ENCODE peak calls at places on chromosomes 12 and 14, in four cellular contexts. One of them, this sample, is unnamed.

GRCh38 chr14:62179367-62180018 is 417.3 kb downstream of the SNAPC1 start:
- DNase-seq in GM12865: peak
- DNase-seq in AG09309: peak
- DNase-seq in body of pancreas: peak
- DNase-seq in this sample: no peak

GRCh38 chr14:102885686-102886447 is 36.6 kb upstream of the AMN start:
- DNase-seq in GM12865: no peak
- DNase-seq in AG09309: no peak
- DNase-seq in body of pancreas: no peak
- DNase-seq in this sample: no peak

GRCh38 chr12:114311966-114312365 is 94.0 kb downstream of the TBX5 start:
- DNase-seq in GM12865: no peak
- DNase-seq in AG09309: peak
- DNase-seq in body of pancreas: no peak
- DNase-seq in this sample: no peak

GRCh38 chr12:101441835-101442234 is 33.3 kb upstream of the SPIC start:
- DNase-seq in GM12865: no peak
- DNase-seq in AG09309: no peak
- DNase-seq in body of pancreas: no peak
- DNase-seq in this sample: no peak

GRCh38 chr14:68249534-68250517 is 430.2 kb downstream of the RAD51B start:
- DNase-seq in GM12865: no peak
- DNase-seq in AG09309: no peak
- DNase-seq in body of pancreas: no peak
- DNase-seq in this sample: no peak

GRCh38 chr12:104964167-104964566 is 6.1 kb upstream of the SLC41A2 start:
- DNase-seq in GM12865: no peak
- DNase-seq in AG09309: no peak
- DNase-seq in body of pancreas: no peak
- DNase-seq in this sample: no peak

GRCh38 chr12:12294215-12295005 is 27.6 kb upstream of the LRP6 start:
- DNase-seq in GM12865: no peak
- DNase-seq in AG09309: no peak
- DNase-seq in body of pancreas: peak
- DNase-seq in this sample: no peak

GRCh38 chr12:55995366-55995765 is 1.7 kb upstream of the SUOX start:
- DNase-seq in GM12865: no peak
- DNase-seq in AG09309: no peak
- DNase-seq in body of pancreas: no peak
- DNase-seq in this sample: no peak

DNA sequence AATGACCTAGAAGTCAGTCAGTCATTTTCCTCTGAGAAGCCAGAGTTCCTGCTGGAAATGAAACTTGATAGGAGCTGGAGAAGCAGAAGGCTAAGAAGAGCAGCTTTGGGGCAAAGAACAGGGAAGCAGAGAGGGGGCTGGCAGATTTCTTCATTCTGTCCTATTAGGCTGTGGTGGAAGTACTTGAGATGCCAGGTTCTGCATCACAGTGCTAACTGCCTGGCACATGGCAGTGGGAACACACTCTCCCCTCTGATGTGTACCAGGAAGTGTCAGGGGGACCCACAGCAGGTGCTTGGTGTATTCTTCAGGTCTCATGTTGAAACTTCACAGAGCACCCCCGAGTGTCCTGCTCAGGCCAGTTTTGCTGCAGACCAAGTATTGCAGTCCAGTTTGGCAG is 61.0 kb downstream of the SUSD6 start:
- DNase-seq in GM12865: no peak
- DNase-seq in AG09309: no peak
- DNase-seq in body of pancreas: no peak
- DNase-seq in this sample: no peak
- TF ChIP-seq CTCF in GM12865: no peak
- TF ChIP-seq CTCF in AG09309: no peak
- TF ChIP-seq CTCF in body of pancreas: no peak
- TF ChIP-seq CTCF in this sample: no peak

GRCh38 chr14:65414961-65415589 is 2.5 kb downstream of the FUT8 start:
- DNase-seq in GM12865: peak
- DNase-seq in AG09309: no peak
- DNase-seq in body of pancreas: peak
- DNase-seq in this sample: no peak
- TF ChIP-seq CTCF in GM12865: peak
- TF ChIP-seq CTCF in AG09309: peak
- TF ChIP-seq CTCF in body of pancreas: no peak
- TF ChIP-seq CTCF in this sample: peak

DNA sequence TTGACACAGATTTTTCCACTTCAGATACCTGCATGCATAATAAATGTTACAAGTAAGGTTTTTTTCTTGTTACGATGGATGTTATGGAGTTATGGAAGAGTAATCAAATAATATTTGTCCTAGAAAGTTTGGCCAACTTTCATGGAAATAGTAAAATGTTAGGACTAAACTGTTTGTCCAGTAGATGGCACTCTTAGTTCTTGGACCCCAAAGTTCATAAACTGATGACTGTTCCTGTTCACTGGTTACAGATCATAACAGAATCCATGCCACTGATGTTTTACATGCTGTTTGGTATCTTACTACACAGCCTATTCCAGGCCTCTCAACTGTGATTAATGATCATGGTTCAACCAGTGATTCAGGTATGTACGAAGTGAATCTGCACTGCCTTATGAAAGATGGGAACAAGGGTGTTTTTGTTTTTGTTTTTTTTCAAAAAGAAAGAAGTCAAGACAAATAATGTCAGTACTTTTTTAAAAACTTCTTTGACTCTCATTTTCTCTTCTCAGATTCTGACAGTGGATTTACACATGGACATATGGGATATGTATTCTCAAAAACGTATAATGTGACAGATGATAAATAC is 48.8 kb upstream of the SLCO1C1 start:
- DNase-seq in GM12865: peak
- DNase-seq in AG09309: peak
- DNase-seq in body of pancreas: no peak
- DNase-seq in this sample: no peak
- TF ChIP-seq CTCF in GM12865: peak
- TF ChIP-seq CTCF in AG09309: peak
- TF ChIP-seq CTCF in body of pancreas: peak
- TF ChIP-seq CTCF in this sample: peak

DNA sequence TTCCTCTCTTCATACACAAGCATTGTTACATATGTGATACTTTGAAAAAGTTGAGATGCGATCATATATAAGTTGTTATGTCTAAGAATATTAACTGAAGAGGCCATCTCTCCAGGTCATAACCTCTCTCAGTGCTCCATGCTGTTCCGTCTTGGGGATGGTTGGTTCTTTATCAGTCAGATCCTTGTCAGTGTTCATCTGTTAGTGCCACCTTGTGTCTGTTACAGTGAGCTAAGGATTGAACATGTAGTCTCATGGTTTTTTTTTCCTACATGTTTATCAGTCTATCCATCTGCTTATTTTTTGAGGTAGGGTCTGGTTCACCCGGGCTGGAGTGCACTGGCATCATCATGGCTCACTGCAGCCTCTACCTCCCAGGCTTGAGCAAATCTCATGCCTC is 30.5 kb downstream of the EP400 start:
- DNase-seq in GM12865: no peak
- DNase-seq in AG09309: no peak
- DNase-seq in body of pancreas: no peak
- DNase-seq in this sample: no peak
- TF ChIP-seq CTCF in GM12865: no peak
- TF ChIP-seq CTCF in AG09309: peak
- TF ChIP-seq CTCF in body of pancreas: no peak
- TF ChIP-seq CTCF in this sample: no peak

DNA sequence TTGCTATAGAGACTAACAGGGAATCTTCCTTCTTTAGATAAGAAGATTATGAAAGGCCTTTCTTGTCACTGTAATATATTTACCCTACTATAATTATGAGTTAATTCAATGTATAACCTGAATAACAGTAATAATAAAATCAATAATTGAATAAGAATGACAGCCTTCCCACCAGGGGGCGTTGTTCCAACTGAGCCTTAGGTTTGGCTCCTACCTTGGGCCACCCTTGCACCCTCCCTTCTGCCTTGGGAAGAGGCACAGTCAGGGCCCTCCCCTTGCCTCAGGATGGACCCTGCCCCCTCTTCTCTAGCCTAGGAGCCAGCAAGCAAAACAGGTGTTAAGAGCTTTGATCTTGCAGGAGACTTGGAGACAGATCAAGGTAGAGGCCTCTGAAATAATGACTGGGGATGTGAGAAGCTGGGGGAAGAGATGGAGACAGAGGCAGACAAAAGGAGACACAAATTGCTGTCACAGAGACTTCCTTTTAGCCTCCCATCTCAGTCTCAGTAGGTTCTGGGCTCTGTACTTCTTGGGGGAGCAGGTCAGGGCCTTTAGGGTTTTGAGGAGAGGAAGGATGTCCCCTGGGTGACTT is 40.1 kb upstream of the CISTR start:
- DNase-seq in GM12865: peak
- DNase-seq in AG09309: no peak
- DNase-seq in body of pancreas: peak
- DNase-seq in this sample: no peak
- TF ChIP-seq CTCF in GM12865: peak
- TF ChIP-seq CTCF in AG09309: peak
- TF ChIP-seq CTCF in body of pancreas: no peak
- TF ChIP-seq CTCF in this sample: peak

DNA sequence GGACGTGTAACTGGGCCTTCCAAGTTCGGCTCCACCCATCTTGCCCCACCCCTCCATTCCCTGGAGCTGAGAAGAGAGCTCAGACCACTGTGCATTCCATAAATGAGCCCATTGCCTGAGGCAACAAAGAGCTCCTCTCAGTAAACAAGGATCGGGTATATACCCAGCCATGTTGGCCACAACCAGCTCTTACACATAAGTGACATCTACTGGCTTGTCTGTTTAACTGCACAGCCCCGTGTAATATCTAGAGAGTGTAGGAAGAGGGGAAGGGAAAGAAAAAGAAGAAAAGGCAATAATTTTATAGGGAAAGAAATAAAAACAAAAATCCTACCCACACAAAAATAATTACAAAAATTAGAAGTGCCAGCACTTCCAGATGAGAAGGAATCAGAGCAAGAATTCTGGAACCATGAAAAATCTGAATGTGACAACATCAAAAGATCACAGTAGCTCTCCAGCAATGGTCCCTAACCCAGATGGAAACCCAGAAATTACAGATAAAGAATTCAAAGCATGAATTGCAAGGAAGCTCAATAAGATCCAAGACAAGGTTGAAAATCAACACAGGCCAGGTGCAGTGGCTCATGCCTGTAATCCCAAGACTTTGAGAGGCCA is 308.1 kb downstream of the RPAP3 start:
- DNase-seq in GM12865: peak
- DNase-seq in AG09309: peak
- DNase-seq in body of pancreas: peak
- DNase-seq in this sample: no peak
- TF ChIP-seq CTCF in GM12865: no peak
- TF ChIP-seq CTCF in AG09309: peak
- TF ChIP-seq CTCF in body of pancreas: no peak
- TF ChIP-seq CTCF in this sample: peak

GRCh38 chr12:125151284-125151683 is 86.0 kb downstream of the AACS start:
- DNase-seq in GM12865: no peak
- DNase-seq in AG09309: no peak
- DNase-seq in body of pancreas: no peak
- DNase-seq in this sample: no peak
- TF ChIP-seq CTCF in GM12865: no peak
- TF ChIP-seq CTCF in AG09309: no peak
- TF ChIP-seq CTCF in body of pancreas: no peak
- TF ChIP-seq CTCF in this sample: no peak

GRCh38 chr12:19181666-19182426 is 52.3 kb downstream of the PLEKHA5 start:
- DNase-seq in GM12865: no peak
- DNase-seq in AG09309: no peak
- DNase-seq in body of pancreas: no peak
- DNase-seq in this sample: no peak
- TF ChIP-seq CTCF in GM12865: no peak
- TF ChIP-seq CTCF in AG09309: no peak
- TF ChIP-seq CTCF in body of pancreas: no peak
- TF ChIP-seq CTCF in this sample: peak

GRCh38 chr12:6494351-6494743 is 445 bp downstream of the NCAPD2 start:
- DNase-seq in GM12865: no peak
- DNase-seq in AG09309: no peak
- DNase-seq in body of pancreas: no peak
- DNase-seq in this sample: no peak
- TF ChIP-seq CTCF in GM12865: no peak
- TF ChIP-seq CTCF in AG09309: no peak
- TF ChIP-seq CTCF in body of pancreas: no peak
- TF ChIP-seq CTCF in this sample: no peak

GRCh38 chr12:5456906-5457305 is 25.0 kb downstream of the NTF3 start:
- DNase-seq in GM12865: no peak
- DNase-seq in AG09309: peak
- DNase-seq in body of pancreas: no peak
- DNase-seq in this sample: no peak
- TF ChIP-seq CTCF in GM12865: no peak
- TF ChIP-seq CTCF in AG09309: no peak
- TF ChIP-seq CTCF in body of pancreas: no peak
- TF ChIP-seq CTCF in this sample: no peak